ENCODE peak calls at places on chromosome 12, in nine cellular contexts. M is uterus; L is psoas muscle; G is A549; U is endodermal cell; D is tibial artery; S is CD8-positive, alpha-beta T cell; V is ovary; E is RWPE2. T is an unnamed sample.

GRCh38 chr12:27865421-27865820 is 85.4 kb upstream of the MANSC4 start:
- DNase-seq in M (no peak), L (no peak), G (no peak), U (no peak), D (no peak), S (no peak), V (no peak), E (no peak), T (no peak)

GRCh38 chr12:10372534-10372931 is 17.3 kb downstream of the KLRK1 start:
- DNase-seq in M (no peak), L (no peak), G (no peak), U (peak; percentile 41), D (no peak), S (no peak), V (no peak), E (no peak), T (no peak)

GRCh38 chr12:69417231-69417630 is 53.0 kb upstream of the FRS2 start:
- DNase-seq in M (no peak), L (no peak), G (no peak), U (no peak), D (no peak), S (no peak), V (no peak), E (no peak), T (no peak)

GRCh38 chr12:128850400-128850799 is 2.9 kb upstream of the GLT1D1 start:
- DNase-seq in M (no peak), L (no peak), G (no peak), U (no peak), D (no peak), S (no peak), V (no peak), E (no peak), T (no peak)

GRCh38 chr12:16385779-16386646 is 38.6 kb downstream of the MGST1 start:
- DNase-seq in M (peak; percentile 36), L (no peak), G (peak; percentile 47), U (peak; percentile 71), D (no peak), S (no peak), V (no peak), E (no peak), T (no peak)

GRCh38 chr12:43980627-43981191 is 144.8 kb downstream of the TMEM117 start:
- DNase-seq in M (no peak), L (no peak), G (no peak), U (no peak), D (no peak), S (no peak), V (no peak), E (no peak), T (no peak)

GRCh38 chr12:24133385-24133784 is 183.9 kb upstream of the SOX5 start:
- DNase-seq in M (no peak), L (no peak), G (no peak), U (peak; percentile 95), D (no peak), S (no peak), V (no peak), E (no peak), T (no peak)

GRCh38 chr12:2244013-2244861 is 191.4 kb downstream of the CACNA1C start:
- DNase-seq in M (peak; percentile 74), L (no peak), G (no peak), U (peak; percentile 95), D (peak; percentile 75), S (no peak), V (no peak), E (no peak), T (no peak)

GRCh38 chr12:127381043-127381668 is 885.8 kb upstream of the TMEM132C start:
- DNase-seq in M (no peak), L (no peak), G (peak; percentile 32), U (peak; percentile 95), D (no peak), S (peak; percentile 7), V (peak; percentile 30), E (no peak), T (no peak)

GRCh38 chr12:20523658-20524057 is 155.3 kb downstream of the PDE3A start:
- DNase-seq in M (no peak), L (no peak), G (no peak), U (no peak), D (no peak), S (no peak), V (no peak), E (no peak), T (no peak)

GRCh38 chr12:130161261-130162231 is 718 bp upstream of the FZD10 start:
- DNase-seq in M (peak; percentile 46), L (no peak), G (no peak), U (peak; percentile 93), D (peak; percentile 72), S (no peak), V (peak; percentile 74), E (peak; percentile 55), T (no peak)

GRCh38 chr12:28537474-28537873 is 347.2 kb downstream of the CCDC91 start:
- DNase-seq in M (no peak), L (no peak), G (no peak), U (no peak), D (no peak), S (no peak), V (no peak), E (no peak), T (no peak)

GRCh38 chr12:11431486-11431885 is 36.1 kb upstream of the PRB2 start:
- DNase-seq in M (no peak), L (no peak), G (no peak), U (no peak), D (no peak), S (no peak), V (no peak), E (no peak), T (no peak)

GRCh38 chr12:48936379-48936979 is 11.2 kb upstream of the FKBP11 start:
- DNase-seq in M (peak; percentile 74), L (peak; percentile 83), G (peak; percentile 72), U (peak; percentile 98), D (peak; percentile 76), S (peak; percentile 94), V (peak; percentile 82), E (no peak), T (peak; percentile 84)

GRCh38 chr12:48934312-48934706 is 9.0 kb upstream of the FKBP11 start:
- DNase-seq in M (no peak), L (no peak), G (peak; percentile 42), U (peak; percentile 64), D (no peak), S (peak; percentile 9), V (no peak), E (no peak), T (no peak)

GRCh38 chr12:48940181-48940580 is 14.9 kb upstream of the FKBP11 start:
- DNase-seq in M (no peak), L (no peak), G (no peak), U (no peak), D (no peak), S (no peak), V (no peak), E (no peak), T (no peak)

GRCh38 chr12:48938805-48939204 is 13.5 kb upstream of the FKBP11 start:
- DNase-seq in M (no peak), L (no peak), G (no peak), U (no peak), D (no peak), S (no peak), V (no peak), E (no peak), T (no peak)

DNA sequence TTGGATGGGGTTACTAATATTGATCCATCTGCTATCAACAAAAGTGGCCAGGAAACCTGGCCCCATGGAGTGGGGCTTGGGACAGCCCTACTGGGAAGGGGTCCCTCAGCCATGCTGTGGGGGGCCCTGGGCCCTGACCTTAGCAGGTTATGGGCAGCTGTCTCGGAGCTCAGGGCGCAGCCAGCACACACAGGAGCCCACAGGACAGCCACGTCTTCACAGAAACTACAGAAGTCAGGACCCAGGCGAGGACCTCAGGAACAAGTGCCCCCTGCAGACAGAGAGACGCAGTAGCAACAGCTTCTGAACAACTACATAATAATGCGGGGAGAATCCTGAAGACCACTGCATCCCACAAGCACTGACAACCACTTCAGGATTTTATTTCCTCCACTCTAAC is 11.9 kb upstream of the FKBP11 start:
- DNase-seq in M (no peak), L (no peak), G (peak; percentile 39), U (peak; percentile 73), D (no peak), S (no peak), V (no peak), E (no peak), T (no peak)
- TF ChIP-seq CTCF in M (no peak), L (no peak), G (peak; percentile 8), U (peak; percentile 59), D (no peak), S (no peak), V (no peak), E (no peak), T (no peak)

DNA sequence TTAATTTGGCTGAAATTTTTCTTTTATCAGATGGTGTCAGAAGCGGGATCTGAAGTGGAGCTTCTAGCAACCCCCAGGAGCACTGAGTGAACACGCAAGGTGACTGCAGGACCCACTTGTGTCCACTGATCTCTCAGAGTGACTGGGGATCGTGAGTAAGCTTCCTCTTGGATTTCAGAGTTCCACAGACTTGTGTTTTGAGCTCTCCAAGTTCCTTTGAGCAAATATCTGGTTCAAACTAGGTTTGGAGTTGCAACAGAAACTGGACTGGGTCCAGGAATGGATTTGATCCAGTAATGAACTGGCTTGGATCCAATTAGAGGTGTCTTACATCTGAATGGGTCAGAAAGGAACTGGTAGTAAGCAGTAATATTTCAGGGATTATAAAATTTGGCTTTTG is 24.7 kb upstream of the B4GALNT1 start:
- DNase-seq in M (no peak), L (no peak), G (no peak), U (no peak), D (no peak), S (no peak), V (no peak), E (no peak), T (no peak)
- H3K9me3 ChIP-seq in M (no peaks in the 10 kb centered on the region), L (no peaks in the 10 kb centered on the region), G (peaks cover 21% of the 10 kb centered on the region), U (peaks cover 55% of the 10 kb centered on the region), D (no peaks in the 10 kb centered on the region), S (no peaks in the 10 kb centered on the region), V (no peaks in the 10 kb centered on the region), E (peaks cover 15% of the 10 kb centered on the region), T (no peaks in the 10 kb centered on the region)

DNA sequence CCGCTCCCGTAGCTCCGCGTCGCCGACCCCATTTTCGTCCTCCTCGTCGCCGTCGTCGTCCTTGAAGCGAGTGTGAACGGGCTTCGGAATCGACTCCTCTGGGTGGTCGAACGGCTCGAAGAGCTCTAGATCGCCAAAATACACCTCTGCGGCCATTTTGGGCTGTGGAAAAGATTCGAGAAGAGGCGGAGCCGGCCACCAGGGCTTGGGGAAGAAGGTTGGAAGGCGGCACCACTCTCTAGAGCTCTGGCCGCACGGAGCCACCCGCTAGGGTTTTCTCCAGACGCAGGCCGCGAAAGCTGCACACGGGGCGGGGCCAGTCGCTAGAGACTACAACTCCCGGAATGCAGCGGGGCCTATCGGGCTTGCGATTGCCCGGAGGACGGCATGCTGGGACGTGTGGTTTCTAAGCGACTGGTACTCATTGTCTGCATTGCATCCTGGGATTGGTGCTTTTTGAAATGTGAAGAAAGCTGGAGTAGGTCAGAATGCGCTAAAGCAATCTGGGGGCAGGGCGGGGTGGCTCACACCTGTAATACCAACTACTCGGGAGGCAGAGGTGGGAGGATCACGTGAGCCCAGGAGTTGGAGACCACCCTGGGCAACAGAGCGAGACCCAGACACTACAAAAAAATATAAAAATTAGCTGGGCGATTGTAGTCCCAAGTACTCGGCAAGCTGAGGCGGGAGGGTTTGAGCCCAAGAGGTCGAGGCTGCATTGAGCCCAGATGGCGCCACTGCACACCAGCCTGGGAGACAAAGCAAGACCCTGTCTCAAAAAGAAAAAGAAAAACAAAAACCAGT is at the start of gene ZCCHC8:
- DNase-seq in M (peak; percentile 97), L (peak; percentile 98), G (peak; percentile 99), U (peak; percentile 100), D (peak; percentile 98), S (peak; percentile 95), V (peak; percentile 97), E (peak; percentile 98), T (peak; percentile 94)
- TF ChIP-seq CTCF in M (peak; percentile 7), L (no peak), G (peak; percentile 30), U (no peak), D (peak; percentile 43), S (no peak), V (no peak), E (peak; percentile 12), T (no peak)

GRCh38 chr12:96347130-96347699 is 53.0 kb downstream of the CDK17 start:
- DNase-seq in M (no peak), L (no peak), G (no peak), U (peak; percentile 52), D (no peak), S (no peak), V (no peak), E (no peak), T (no peak)
- H3K9me3 ChIP-seq in M (peaks cover 21% of the 10 kb centered on the region), L (peaks cover 23% of the 10 kb centered on the region), G (peaks cover 12% of the 10 kb centered on the region), U (peaks cover 30% of the 10 kb centered on the region), D (peaks cover 24% of the 10 kb centered on the region), S (peaks cover 4% of the 10 kb centered on the region), V (no peaks in the 10 kb centered on the region), E (peaks cover 14% of the 10 kb centered on the region), T (peaks cover 19% of the 10 kb centered on the region)